ENCODE peak calls at places on chromosome 14, in five cellular contexts. V, K, E, L and S are unnamed samples.

GRCh38 chr14:37599527-37600368 is 4.3 kb downstream of the TTC6 start:
- DNase-seq in K (peak), V (peak), E (no peak), L (no peak), S (no peak)

GRCh38 chr14:39267592-39268112 is 33.9 kb downstream of the MIA2 start:
- DNase-seq in L (no peak), E (no peak), V (no peak), K (no peak), S (no peak)

GRCh38 chr14:89266754-89267153 is 150.3 kb downstream of the FOXN3 start:
- DNase-seq in V (no peak), K (no peak), E (no peak), L (peak), S (no peak)

GRCh38 chr14:66087231-66087630 is 398.9 kb upstream of the CCDC196 start:
- DNase-seq in E (no peak), K (no peak), L (no peak), V (no peak), S (no peak)

GRCh38 chr14:76546426-76547221 is 170.7 kb downstream of the ESRRB start:
- DNase-seq in K (no peak), V (no peak), L (no peak), E (no peak), S (no peak)

GRCh38 chr14:95413289-95414215 is 93.8 kb upstream of the CLMN start:
- DNase-seq in K (no peak), E (no peak), L (peak), V (no peak), S (no peak)

GRCh38 chr14:105914738-105915385 is 388.5 kb downstream of the TMEM121 start:
- DNase-seq in L (no peak), V (peak), E (peak), K (no peak), S (no peak)

GRCh38 chr14:63174760-63175191 is 29.5 kb upstream of the RHOJ start:
- DNase-seq in E (no peak), V (no peak), L (peak), K (no peak), S (peak)

GRCh38 chr14:33602396-33602795 is 348.5 kb downstream of the EGLN3 start:
- DNase-seq in L (no peak), K (no peak), V (no peak), E (no peak), S (no peak)

GRCh38 chr14:63045234-63045611 is at the start of gene KCNH5:
- DNase-seq in E (peak), V (no peak), L (peak), K (no peak), S (no peak)

GRCh38 chr14:20434701-20435453 is 1.1 kb downstream of the KLHL33 start:
- DNase-seq in E (peak), V (no peak), K (no peak), L (no peak), S (no peak)

GRCh38 chr14:77474763-77475162 is 16.9 kb downstream of the AHSA1 start:
- DNase-seq in V (no peak), L (no peak), E (peak), K (no peak), S (no peak)

GRCh38 chr14:102805454-102805891 is 28.2 kb downstream of the TRAF3 start:
- DNase-seq in E (no peak), V (no peak), K (no peak), L (peak), S (no peak)

DNA sequence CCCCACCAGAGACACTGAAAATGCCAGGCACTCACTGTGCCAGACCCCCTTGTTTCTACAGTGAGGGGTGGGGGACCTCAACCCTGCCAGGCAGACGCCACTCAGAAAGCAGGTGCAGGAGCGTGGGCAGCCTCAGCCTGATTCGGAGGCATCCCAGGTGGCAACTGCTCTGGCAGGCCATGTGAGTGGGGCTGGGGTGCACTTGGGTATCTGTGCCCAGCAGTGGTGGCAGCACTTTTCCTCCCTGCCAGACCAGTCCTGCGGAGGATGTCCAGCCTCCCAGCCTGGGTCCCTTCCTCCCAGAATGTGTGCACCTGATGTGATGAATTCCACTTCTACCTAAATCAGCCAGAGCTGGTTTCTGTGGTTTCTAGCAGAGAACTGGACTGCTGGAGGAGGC is 13.4 kb upstream of the TTC7B start:
- DNase-seq in E (peak), K (no peak), V (peak), L (no peak), S (no peak)
- H3K27ac ChIP-seq in E (no peak), K (no peak), V (peak), L (no peak), S (no peak)

DNA sequence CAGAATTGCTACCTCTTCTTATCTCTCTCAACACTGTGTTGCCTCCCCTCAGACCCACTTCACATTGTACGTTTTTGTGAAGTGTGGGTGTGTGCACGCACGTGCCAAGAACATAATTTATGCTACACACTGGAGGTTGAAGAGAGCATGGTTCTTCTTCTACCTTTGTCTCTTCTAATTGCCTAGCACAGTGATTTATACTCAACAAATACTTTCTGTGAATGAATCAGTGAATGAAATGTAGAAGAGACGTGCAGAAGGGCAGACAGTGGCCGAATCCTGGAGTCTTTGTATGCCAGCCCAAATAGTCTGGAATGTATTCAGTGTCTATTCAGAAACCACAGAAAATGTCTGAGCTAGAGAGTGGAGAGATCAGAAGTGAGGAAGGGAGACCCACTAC is 4.6 kb upstream of the SAMD4A start:
- DNase-seq in V (no peak), E (no peak), K (no peak), L (peak), S (no peak)
- H3K27ac ChIP-seq in V (no peak), E (no peak), K (no peak), L (no peak), S (no peak)

GRCh38 chr14:59301354-59301753 is 112.9 kb downstream of the DAAM1 start:
- DNase-seq in V (no peak), L (no peak), K (no peak), E (no peak), S (no peak)

GRCh38 chr14:59303216-59303615 is 114.7 kb downstream of the DAAM1 start:
- DNase-seq in E (no peak), K (no peak), V (no peak), L (no peak), S (peak)

GRCh38 chr14:59305231-59305630 is 116.8 kb downstream of the DAAM1 start:
- DNase-seq in V (no peak), E (no peak), L (peak), K (no peak), S (no peak)

GRCh38 chr14:59299731-59300130 is 111.3 kb downstream of the DAAM1 start:
- DNase-seq in L (no peak), K (no peak), V (no peak), E (no peak), S (no peak)

DNA sequence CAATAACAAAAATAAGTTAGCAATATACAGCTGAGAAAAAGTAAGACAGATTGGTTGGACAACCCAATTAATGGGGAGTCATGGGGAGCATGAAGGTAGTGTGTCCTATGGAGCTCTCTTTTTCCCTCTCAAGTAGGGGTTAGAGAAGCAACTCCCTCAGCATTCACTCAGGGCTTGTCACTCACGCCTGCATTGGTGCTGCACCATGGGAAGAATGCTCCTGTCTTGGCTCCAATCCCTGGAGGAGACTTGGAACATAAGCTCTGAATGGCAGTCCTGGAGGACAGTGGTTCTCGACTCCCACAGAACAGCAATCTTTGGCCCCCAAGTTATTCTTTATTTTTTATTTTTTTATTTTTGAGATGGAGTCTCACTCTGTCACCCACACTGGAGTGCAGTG is 113.8 kb downstream of the DAAM1 start:
- DNase-seq in V (no peak), K (no peak), L (no peak), E (no peak), S (no peak)
- H3K27ac ChIP-seq in V (no peak), K (no peak), L (no peak), E (no peak), S (no peak)

GRCh38 chr14:51540364-51540763 is 111.3 kb upstream of the FRMD6 start:
- DNase-seq in E (no peak), K (no peak), V (no peak), L (peak), S (no peak)

GRCh38 chr14:51535443-51536044 is 116.2 kb upstream of the FRMD6 start:
- DNase-seq in L (no peak), E (no peak), K (no peak), V (no peak), S (no peak)

GRCh38 chr14:51538973-51539372 is 112.7 kb upstream of the FRMD6 start:
- DNase-seq in V (no peak), K (no peak), E (no peak), L (no peak), S (no peak)

GRCh38 chr14:51544426-51544825 is 107.3 kb upstream of the FRMD6 start:
- DNase-seq in V (no peak), L (peak), K (no peak), E (no peak), S (no peak)

GRCh38 chr14:51539571-51540037 is 112.1 kb upstream of the FRMD6 start:
- DNase-seq in V (no peak), K (no peak), E (no peak), L (peak), S (peak)
- H3K27ac ChIP-seq in V (no peak), K (no peak), E (no peak), L (no peak), S (peak)

GRCh38 chr14:92439551-92440344 is 73.8 kb upstream of the RIN3 start:
- DNase-seq in L (no peak), E (no peak), K (no peak), V (no peak), S (no peak)
- H3K27ac ChIP-seq in L (no peak), E (no peak), K (no peak), V (no peak), S (no peak)

DNA sequence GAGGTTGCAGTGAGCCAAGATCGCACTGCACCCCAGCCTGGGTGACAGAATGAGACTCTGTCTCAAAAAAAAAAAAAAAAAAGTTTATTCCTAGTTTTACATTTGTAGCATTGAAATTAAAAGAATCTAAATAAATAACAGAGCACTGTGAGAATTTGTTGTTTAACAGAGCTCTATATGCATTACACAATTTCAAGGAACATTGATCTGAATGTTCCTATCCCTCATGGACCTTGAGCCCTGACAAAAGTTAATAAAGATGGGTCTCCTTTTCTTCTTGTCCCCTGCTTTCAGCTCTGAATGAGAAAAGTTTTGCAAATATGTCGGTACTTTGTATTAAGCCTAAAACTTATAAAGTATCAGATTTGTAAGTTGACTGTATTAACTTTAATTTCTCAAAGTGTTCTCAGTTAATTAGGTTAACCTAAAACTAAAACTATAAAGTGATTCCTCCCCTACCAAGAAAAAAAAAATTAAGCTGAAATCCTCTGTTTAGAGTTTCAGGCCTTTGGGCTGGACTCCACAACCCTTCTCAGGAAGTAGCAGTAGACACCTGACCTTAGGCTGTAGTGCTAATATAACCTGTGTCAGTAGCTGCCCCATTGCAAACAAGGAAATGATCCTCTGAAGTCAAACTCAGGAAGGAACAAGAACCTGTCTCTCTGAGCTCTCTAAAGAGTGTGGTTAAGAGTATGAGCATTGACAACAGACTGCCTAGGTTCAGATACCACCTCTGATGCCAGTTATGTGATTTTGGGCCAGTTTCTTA is 477.6 kb downstream of the DPF3 start:
- DNase-seq in V (no peak), K (no peak), E (no peak), L (no peak), S (no peak)
- H3K27ac ChIP-seq in V (no peak), K (no peak), E (no peak), L (no peak), S (no peak)

GRCh38 chr14:61321385-61322010 is at the start of gene PRKCH:
- DNase-seq in K (peak), E (peak), V (peak), L (peak), S (peak)
- H3K27ac ChIP-seq in K (peak), E (peak), V (peak), L (no peak), S (peak)

GRCh38 chr14:52263190-52263589 is 4.3 kb upstream of the PTGDR start:
- DNase-seq in K (no peak), V (no peak), E (no peak), L (no peak), S (no peak)

GRCh38 chr14:52267501-52268190 is at the start of gene PTGDR:
- DNase-seq in V (peak), L (no peak), K (peak), E (peak), S (no peak)

GRCh38 chr14:52266782-52267181 is 716 bp upstream of the PTGDR start:
- DNase-seq in V (no peak), K (peak), E (no peak), L (no peak), S (no peak)

GRCh38 chr14:52266179-52266578 is 1.3 kb upstream of the PTGDR start:
- DNase-seq in K (no peak), L (peak), V (no peak), E (peak), S (no peak)

GRCh38 chr14:52265248-52265647 is 2.2 kb upstream of the PTGDR start:
- DNase-seq in V (no peak), E (no peak), K (no peak), L (no peak), S (no peak)
- H3K27ac ChIP-seq in V (no peak), E (no peak), K (no peak), L (no peak), S (no peak)

DNA sequence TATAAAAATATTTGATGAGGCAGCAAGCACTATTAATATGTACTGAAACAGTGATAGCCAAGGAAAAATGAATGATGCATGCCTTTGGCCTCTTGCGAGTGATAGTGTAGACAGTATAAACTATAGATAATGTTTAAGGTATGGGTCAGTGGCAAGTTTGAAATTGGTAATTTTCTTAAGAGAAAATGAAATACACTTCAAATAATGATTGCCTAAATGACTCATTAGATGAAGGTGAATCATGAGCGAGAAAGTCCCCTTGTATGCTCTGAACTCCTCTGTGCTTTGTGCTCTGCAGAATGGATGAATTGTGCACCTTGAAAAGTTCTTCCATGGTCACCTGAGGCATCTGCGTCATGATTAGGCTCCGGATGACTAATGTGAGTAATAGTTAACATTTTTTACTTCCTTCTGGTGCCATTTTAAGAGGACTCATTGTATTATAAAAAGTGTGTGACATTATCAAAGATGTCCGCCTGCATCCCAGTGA is 84.9 kb upstream of the RTL1 start:
- DNase-seq in L (peak), V (no peak), K (no peak), E (no peak), S (peak)
- H3K27ac ChIP-seq in L (no peak), V (no peak), K (no peak), E (no peak), S (peak)

DNA sequence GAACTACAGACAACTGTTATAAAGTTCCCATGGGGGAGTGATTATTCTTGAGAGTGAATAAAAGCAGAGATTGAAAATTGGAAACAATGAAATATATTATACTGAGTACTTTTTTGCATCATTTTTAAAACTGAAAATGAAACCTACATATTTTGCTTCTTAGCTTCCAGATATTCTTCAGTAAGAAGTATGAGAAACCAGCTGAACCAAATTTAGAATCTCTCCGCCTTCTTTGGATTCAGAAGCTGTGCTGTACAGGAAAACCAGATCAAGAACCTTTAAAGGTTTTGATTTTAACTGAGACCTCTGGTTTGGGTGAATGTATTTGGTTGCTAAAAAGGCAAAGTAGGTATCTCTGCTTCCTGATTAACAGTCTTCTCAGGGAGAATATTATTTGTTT is 109.4 kb downstream of the AKAP6 start:
- DNase-seq in K (no peak), V (no peak), L (no peak), E (no peak), S (no peak)
- H3K27ac ChIP-seq in K (no peak), V (no peak), L (no peak), E (no peak), S (no peak)